ENCODE peak calls at places on chromosomes 7 and 10, in seven cellular contexts. S is hippocampal formation, R is H54, G is AG10803, W is SW 1271, I is astrocyte, Q is choroid plexus epithelial cell. L is an unnamed sample.

GRCh38 chr7:53094827-53095226 is 59.4 kb downstream of the POM121L12 start:
- DNase-seq in I (no peak), W (no peak), R (no peak), Q (no peak), S (no peak), G (no peak), L (no peak)

GRCh38 chr10:131933016-131933694 is 32.3 kb downstream of the PPP2R2D start:
- DNase-seq in W (no peak), I (no peak), S (no peak), Q (no peak), G (no peak), R (no peak), L (no peak)

GRCh38 chr7:132455306-132455705 is 121.0 kb downstream of the PLXNA4 start:
- DNase-seq in W (no peak), R (no peak), Q (no peak), G (no peak), S (no peak), I (no peak), L (no peak)

GRCh38 chr7:24381919-24382505 is 98.0 kb downstream of the NPY start:
- DNase-seq in R (peak; percentile 29), W (peak; percentile 32), Q (peak; percentile 47), S (no peak), I (peak; percentile 3), G (peak; percentile 12), L (peak; percentile 36)

GRCh38 chr7:124618871-124619270 is 146.7 kb downstream of the GPR37 start:
- DNase-seq in G (no peak), S (no peak), R (no peak), I (no peak), Q (no peak), W (no peak), L (no peak)

GRCh38 chr7:104045183-104045582 is 55.7 kb upstream of the RELN start:
- DNase-seq in G (no peak), R (no peak), I (no peak), Q (peak; percentile 4), S (no peak), W (no peak), L (no peak)

GRCh38 chr10:77228559-77228958 is 409.0 kb downstream of the KCNMA1 start:
- DNase-seq in W (no peak), Q (no peak), I (no peak), G (no peak), S (no peak), R (no peak), L (no peak)

GRCh38 chr7:44634839-44635591 is 28.6 kb downstream of the OGDH start:
- DNase-seq in R (no peak), W (no peak), S (no peak), I (no peak), Q (no peak), G (no peak), L (no peak)

GRCh38 chr10:80596391-80597257 is 58.9 kb downstream of the SH2D4B start:
- DNase-seq in S (no peak), G (peak; percentile 52), W (peak; percentile 20), I (peak; percentile 14), Q (peak; percentile 77), R (peak; percentile 62), L (peak; percentile 32)

L was measured in NCI-H446.